ENCODE peak calls at places on chromosome 21, in five cellular contexts. L is kidney tubule cell, E is neural crest cell, B is C1 segment of cervical spinal cord, O is neuronal stem cell. X is an unnamed sample.

GRCh38 chr21:31416465-31416864 is 72.4 kb upstream of the TIAM1 start:
- DNase-seq in L (no peak), E (no peak), B (no peak), O (no peak), X (no peak)

GRCh38 chr21:38989745-38990423 is 184.2 kb downstream of the ETS2 start:
- DNase-seq in L (peak; percentile 66), E (peak; percentile 19), B (no peak), O (peak; percentile 18), X (no peak)

GRCh38 chr21:21714396-21714795 is 716.2 kb downstream of the NCAM2 start:
- DNase-seq in L (no peak), E (no peak), B (no peak), O (no peak), X (no peak)

GRCh38 chr21:34526618-34527290 is 14.7 kb upstream of the KCNE1 start:
- DNase-seq in L (peak; percentile 99), E (peak; percentile 18), B (peak; percentile 22), O (peak; percentile 54), X (peak; percentile 42)

GRCh38 chr21:42567861-42568260 is 54.2 kb downstream of the SLC37A1 start:
- DNase-seq in L (no peak), E (no peak), B (no peak), O (no peak), X (no peak)

GRCh38 chr21:27213328-27213727 is 246.4 kb upstream of the ADAMTS5 start:
- DNase-seq in L (peak; percentile 4), E (no peak), B (no peak), O (no peak), X (no peak)

GRCh38 chr21:42243026-42243425 is 24.1 kb downstream of the ABCG1 start:
- DNase-seq in L (no peak), E (no peak), B (no peak), O (no peak), X (no peak)

GRCh38 chr21:19049567-19049966 is 646.0 kb upstream of the TMPRSS15 start:
- DNase-seq in L (no peak), E (no peak), B (no peak), O (no peak), X (no peak)

GRCh38 chr21:35635261-35635660 is 425.1 kb downstream of the SETD4 start:
- DNase-seq in L (peak; percentile 92), E (no peak), B (no peak), O (no peak), X (no peak)

GRCh38 chr21:38306833-38307232 is 50.0 kb downstream of the KCNJ15 start:
- DNase-seq in L (peak; percentile 60), E (no peak), B (no peak), O (no peak), X (no peak)

GRCh38 chr21:16162953-16163352 is 433.2 kb downstream of the USP25 start:
- DNase-seq in L (no peak), E (no peak), B (no peak), O (no peak), X (no peak)

GRCh38 chr21:25097648-25098047 is 509.6 kb downstream of the MRPL39 start:
- DNase-seq in L (no peak), E (no peak), B (no peak), O (no peak), X (no peak)

GRCh38 chr21:39388811-39389155 is 39.9 kb upstream of the HMGN1 start:
- DNase-seq in L (no peak), E (no peak), B (no peak), O (no peak), X (no peak)

GRCh38 chr21:44817914-44818635 is at the start of gene SUMO3:
- DNase-seq in L (peak; percentile 83), E (peak; percentile 71), B (peak; percentile 45), O (peak; percentile 80), X (peak; percentile 48)

GRCh38 chr21:34592573-34592972 is 22.3 kb downstream of the RCAN1 start:
- DNase-seq in L (no peak), E (no peak), B (no peak), O (no peak), X (no peak)

GRCh38 chr21:41317458-41317857 is 857 bp downstream of the FAM3B start:
- DNase-seq in L (no peak), E (no peak), B (no peak), O (no peak), X (no peak)

GRCh38 chr21:36909423-36909822 is 57.0 kb downstream of the HLCS start:
- DNase-seq in L (no peak), E (no peak), B (no peak), O (no peak), X (no peak)

GRCh38 chr21:33390479-33390878 is 12.7 kb upstream of the IFNGR2 start:
- DNase-seq in L (no peak), E (no peak), B (no peak), O (no peak), X (no peak)

GRCh38 chr21:31683029-31683428 is 23.5 kb downstream of the SOD1 start:
- DNase-seq in L (no peak), E (no peak), B (no peak), O (no peak), X (no peak)

GRCh38 chr21:32565856-32566465 is 19.4 kb downstream of the TCP10L start:
- DNase-seq in L (no peak), E (no peak), B (no peak), O (no peak), X (no peak)

GRCh38 chr21:38660333-38661295 is 145.1 kb upstream of the ETS2 start:
- DNase-seq in L (no peak), E (no peak), B (no peak), O (no peak), X (no peak)

GRCh38 chr21:34807881-34808568 is 139.2 kb downstream of the CLIC6 start:
- DNase-seq in L (peak; percentile 94), E (no peak), B (no peak), O (no peak), X (no peak)

GRCh38 chr21:29817450-29817849 is 122.3 kb downstream of the GRIK1 start:
- DNase-seq in L (no peak), E (no peak), B (no peak), O (no peak), X (no peak)

GRCh38 chr21:46183910-46184624 is at the start of gene SPATC1L:
- DNase-seq in L (peak; percentile 50), E (peak; percentile 51), B (no peak), O (peak; percentile 71), X (peak; percentile 80)

X was measured in hippocampal formation.